ENCODE peak calls at places on chromosomes 1 and 21, in seven cellular contexts. Z is heart left ventricle; V is SK-N-DZ; A is stimulated activated CD4-positive, alpha-beta T cell treated with anti-CD3 and anti-CD28 coated beads, Interleukin-4, amount 100 ng/mL, for 1 hour; X is GM04504; S is NCI-H69; F is iris pigment epithelial cell. O is an unnamed sample.

GRCh38 chr1:61486783-61487505 is 238.0 kb downstream of the TM2D1 start:
- DNase-seq in Z (no peak), X (no peak), S (peak; percentile 5), A (no peak), V (no peak), F (no peak), O (no peak)

GRCh38 chr1:54407201-54407956 is 1.2 kb upstream of the SSBP3 start:
- DNase-seq in Z (no peak), A (peak; percentile 44), V (peak; percentile 93), F (peak; percentile 94), X (peak; percentile 87), S (peak; percentile 93), O (peak; percentile 98)

GRCh38 chr1:228955691-228956090 is 220.4 kb downstream of the RHOU start:
- DNase-seq in X (peak; percentile 18), Z (no peak), A (no peak), F (peak; percentile 77), V (no peak), S (no peak), O (peak; percentile 65)

GRCh38 chr1:208821939-208822338 is 577.8 kb upstream of the PLXNA2 start:
- DNase-seq in F (no peak), S (no peak), Z (no peak), A (no peak), V (no peak), X (no peak), O (no peak)

GRCh38 chr1:12650001-12650421 is 6.1 kb downstream of the AADACL4 start:
- DNase-seq in S (no peak), Z (no peak), F (peak; percentile 92), V (peak; percentile 25), X (no peak), A (no peak), O (peak; percentile 7)

GRCh38 chr1:203367051-203367450 is 16.1 kb upstream of the FMOD start:
- DNase-seq in V (no peak), F (no peak), Z (no peak), S (peak; percentile 91), A (no peak), X (no peak), O (no peak)

GRCh38 chr1:175130649-175131045 is 61.9 kb downstream of the KIAA0040 start:
- DNase-seq in X (no peak), V (no peak), Z (no peak), A (no peak), S (no peak), F (no peak), O (no peak)

GRCh38 chr1:189301235-189301634 is 1176.4 kb downstream of the BRINP3 start:
- DNase-seq in S (no peak), V (no peak), Z (no peak), X (no peak), A (no peak), F (no peak), O (no peak)

GRCh38 chr1:125118147-125118993 is 3933.6 kb downstream of the SRGAP2C start:
- DNase-seq in Z (peak; percentile 42), A (peak; percentile 0), X (no peak), V (no peak), F (no peak), S (no peak), O (no peak)

GRCh38 chr1:236754525-236755210 is 40.4 kb upstream of the MTR start:
- DNase-seq in F (no peak), Z (no peak), X (no peak), V (no peak), S (no peak), A (no peak), O (no peak)

GRCh38 chr1:246800800-246801199 is 76.6 kb downstream of the SCCPDH start:
- DNase-seq in A (no peak), V (no peak), X (no peak), Z (no peak), S (peak; percentile 47), F (no peak), O (no peak)

GRCh38 chr1:58465825-58466617 is 80.5 kb downstream of the OMA1 start:
- DNase-seq in A (no peak), S (no peak), V (no peak), X (no peak), F (no peak), Z (no peak), O (peak; percentile 15)

GRCh38 chr21:25733859-25734653 is 648 bp downstream of the ATP5PF start:
- DNase-seq in Z (no peak), V (no peak), S (peak; percentile 48), F (peak; percentile 57), A (peak; percentile 46), X (peak; percentile 7), O (peak; percentile 75)

GRCh38 chr1:3515774-3516480 is 61.5 kb downstream of the ARHGEF16 start:
- DNase-seq in V (no peak), S (peak; percentile 62), A (no peak), X (no peak), Z (no peak), F (no peak), O (no peak)

GRCh38 chr1:206856674-206857464 is 8.6 kb upstream of the IL20 start:
- DNase-seq in A (no peak), S (peak; percentile 21), X (no peak), V (no peak), F (no peak), Z (no peak), O (peak; percentile 31)

GRCh38 chr1:226967665-226968064 is 27.6 kb downstream of the COQ8A start:
- DNase-seq in S (no peak), Z (no peak), V (no peak), X (no peak), A (no peak), F (peak; percentile 73), O (peak; percentile 41)

GRCh38 chr1:116116040-116116439 is 4.8 kb downstream of the MAB21L3 start:
- DNase-seq in A (no peak), F (no peak), Z (no peak), S (no peak), V (no peak), X (no peak), O (no peak)

GRCh38 chr1:221961532-221962292 is 219.8 kb upstream of the DUSP10 start:
- DNase-seq in A (peak; percentile 25), V (no peak), Z (no peak), X (peak; percentile 19), F (peak; percentile 70), S (no peak), O (peak; percentile 76)

GRCh38 chr1:215899901-215900300 is 332.8 kb downstream of the KCTD3 start:
- DNase-seq in F (peak; percentile 30), V (no peak), A (no peak), S (peak; percentile 15), Z (no peak), X (no peak), O (no peak)

GRCh38 chr1:181936768-181937581 is 124.5 kb downstream of the ZNF648 start:
- DNase-seq in A (peak; percentile 16), V (peak; percentile 6), S (peak; percentile 84), X (no peak), F (peak; percentile 2), Z (no peak), O (peak; percentile 38)

O was measured in GM23248.